ENCODE peak calls at places on chromosomes 13 and 19, in five cellular contexts. One of them, this sample, is unnamed.

GRCh38 chr13:31172001-31172400 is 10.3 kb upstream of the HSPH1 start:
- DNase-seq in HT-29: peak; percentile 52
- DNase-seq in NCI-H1092 treated with DMSO at 0.1 percent for 48 hours: no peak
- DNase-seq in uterus: no peak
- DNase-seq in M059J: peak; percentile 55
- DNase-seq in this sample: no peak

GRCh38 chr19:8352134-8352827 is 9.2 kb upstream of the KANK3 start:
- DNase-seq in HT-29: no peak
- DNase-seq in NCI-H1092 treated with DMSO at 0.1 percent for 48 hours: no peak
- DNase-seq in uterus: no peak
- DNase-seq in M059J: no peak
- DNase-seq in this sample: no peak

GRCh38 chr13:79365981-79366380 is 40.1 kb downstream of the RBM26 start:
- DNase-seq in HT-29: no peak
- DNase-seq in NCI-H1092 treated with DMSO at 0.1 percent for 48 hours: no peak
- DNase-seq in uterus: no peak
- DNase-seq in M059J: no peak
- DNase-seq in this sample: no peak

GRCh38 chr19:3670258-3670795 is 29.9 kb downstream of the PIP5K1C start:
- DNase-seq in HT-29: no peak
- DNase-seq in NCI-H1092 treated with DMSO at 0.1 percent for 48 hours: no peak
- DNase-seq in uterus: peak; percentile 91
- DNase-seq in M059J: peak; percentile 12
- DNase-seq in this sample: peak; percentile 70

GRCh38 chr19:44303976-44304568 is 753 bp downstream of the ZNF235 start:
- DNase-seq in HT-29: peak; percentile 58
- DNase-seq in NCI-H1092 treated with DMSO at 0.1 percent for 48 hours: peak; percentile 10
- DNase-seq in uterus: no peak
- DNase-seq in M059J: peak; percentile 73
- DNase-seq in this sample: no peak

GRCh38 chr19:13526552-13526951 is 20.3 kb upstream of the CACNA1A start:
- DNase-seq in HT-29: peak; percentile 22
- DNase-seq in NCI-H1092 treated with DMSO at 0.1 percent for 48 hours: no peak
- DNase-seq in uterus: no peak
- DNase-seq in M059J: peak; percentile 59
- DNase-seq in this sample: no peak

GRCh38 chr13:42832341-42833153 is 51.2 kb downstream of the FAM216B start:
- DNase-seq in HT-29: no peak
- DNase-seq in NCI-H1092 treated with DMSO at 0.1 percent for 48 hours: no peak
- DNase-seq in uterus: peak; percentile 19
- DNase-seq in M059J: peak; percentile 96
- DNase-seq in this sample: no peak

GRCh38 chr19:3556423-3556977 is 886 bp downstream of the MFSD12 start:
- DNase-seq in HT-29: no peak
- DNase-seq in NCI-H1092 treated with DMSO at 0.1 percent for 48 hours: no peak
- DNase-seq in uterus: no peak
- DNase-seq in M059J: no peak
- DNase-seq in this sample: no peak

GRCh38 chr13:51282322-51282721 is 57.2 kb upstream of the SERPINE3 start:
- DNase-seq in HT-29: no peak
- DNase-seq in NCI-H1092 treated with DMSO at 0.1 percent for 48 hours: peak; percentile 18
- DNase-seq in uterus: no peak
- DNase-seq in M059J: no peak
- DNase-seq in this sample: no peak

GRCh38 chr13:98279473-98280175 is 102.6 kb upstream of the RNF113B start:
- DNase-seq in HT-29: no peak
- DNase-seq in NCI-H1092 treated with DMSO at 0.1 percent for 48 hours: no peak
- DNase-seq in uterus: no peak
- DNase-seq in M059J: no peak
- DNase-seq in this sample: no peak

GRCh38 chr19:38733493-38734175 is 10.6 kb downstream of the CAPN12 start:
- DNase-seq in HT-29: no peak
- DNase-seq in NCI-H1092 treated with DMSO at 0.1 percent for 48 hours: no peak
- DNase-seq in uterus: peak; percentile 21
- DNase-seq in M059J: peak; percentile 55
- DNase-seq in this sample: no peak

GRCh38 chr13:35485451-35485850 is 9.0 kb upstream of the MAB21L1 start:
- DNase-seq in HT-29: no peak
- DNase-seq in NCI-H1092 treated with DMSO at 0.1 percent for 48 hours: no peak
- DNase-seq in uterus: no peak
- DNase-seq in M059J: no peak
- DNase-seq in this sample: no peak

GRCh38 chr19:46710687-46711086 is 6.2 kb downstream of the PRKD2 start:
- DNase-seq in HT-29: no peak
- DNase-seq in NCI-H1092 treated with DMSO at 0.1 percent for 48 hours: no peak
- DNase-seq in uterus: no peak
- DNase-seq in M059J: no peak
- DNase-seq in this sample: no peak

GRCh38 chr19:12987781-12988180 is 7.5 kb upstream of the NFIX start:
- DNase-seq in HT-29: no peak
- DNase-seq in NCI-H1092 treated with DMSO at 0.1 percent for 48 hours: no peak
- DNase-seq in uterus: no peak
- DNase-seq in M059J: no peak
- DNase-seq in this sample: no peak

GRCh38 chr19:46862974-46863632 is 2.3 kb downstream of the ARHGAP35 start:
- DNase-seq in HT-29: no peak
- DNase-seq in NCI-H1092 treated with DMSO at 0.1 percent for 48 hours: no peak
- DNase-seq in uterus: no peak
- DNase-seq in M059J: no peak
- DNase-seq in this sample: no peak

This sample was measured in pulmonary artery endothelial cell.